ENCODE peak calls at places on chromosome 18, in nine cellular contexts. E is heart right ventricle, B is A549, S is HCT116, W is vagina, F is OCI-LY7, O is heart left ventricle, L is lower lobe of right lung, G is stomach. Y is an unnamed sample.

GRCh38 chr18:79403723-79404566 is 8.2 kb downstream of the NFATC1 start:
- DNase-seq in E (no peak), B (no peak), S (no peak), W (no peak), F (no peak), O (peak; percentile 25), L (peak; percentile 43), G (no peak), Y (no peak)

GRCh38 chr18:9237982-9238381 is 96.6 kb upstream of the TWSG1 start:
- DNase-seq in E (no peak), B (no peak), S (no peak), W (no peak), F (no peak), O (no peak), L (no peak), G (no peak), Y (no peak)

GRCh38 chr18:30527226-30527625 is 515.3 kb downstream of the DSC3 start:
- DNase-seq in E (no peak), B (no peak), S (no peak), W (no peak), F (no peak), O (no peak), L (no peak), G (no peak), Y (no peak)

GRCh38 chr18:45839415-45840395 is 14.2 kb downstream of the SIGLEC15 start:
- DNase-seq in E (no peak), B (no peak), S (peak; percentile 10), W (peak; percentile 78), F (no peak), O (no peak), L (no peak), G (peak; percentile 67), Y (peak; percentile 65)

GRCh38 chr18:11047817-11048216 is 101.6 kb downstream of the PIEZO2 start:
- DNase-seq in E (no peak), B (no peak), S (no peak), W (no peak), F (no peak), O (no peak), L (no peak), G (no peak), Y (no peak)

GRCh38 chr18:6776193-6776592 is 46.7 kb downstream of the ARHGAP28 start:
- DNase-seq in E (no peak), B (no peak), S (no peak), W (no peak), F (no peak), O (no peak), L (no peak), G (no peak), Y (peak; percentile 88)

GRCh38 chr18:49344825-49345224 is 115.6 kb downstream of the DYM start:
- DNase-seq in E (no peak), B (no peak), S (no peak), W (no peak), F (no peak), O (no peak), L (no peak), G (no peak), Y (no peak)

GRCh38 chr18:55405655-55406373 is 182.2 kb downstream of the TCF4 start:
- DNase-seq in E (peak; percentile 82), B (peak; percentile 26), S (no peak), W (no peak), F (no peak), O (peak; percentile 92), L (peak; percentile 51), G (peak; percentile 47), Y (peak; percentile 81)

GRCh38 chr18:63410792-63411191 is 11.5 kb downstream of the VPS4B start:
- DNase-seq in E (no peak), B (no peak), S (no peak), W (no peak), F (no peak), O (no peak), L (no peak), G (no peak), Y (peak; percentile 36)

GRCh38 chr18:79479761-79480161 is 84.0 kb downstream of the NFATC1 start:
- DNase-seq in E (no peak), B (no peak), S (no peak), W (no peak), F (no peak), O (peak; percentile 27), L (peak; percentile 40), G (no peak), Y (no peak)

GRCh38 chr18:40124107-40124506 is 1830.9 kb upstream of the PIK3C3 start:
- DNase-seq in E (no peak), B (no peak), S (no peak), W (no peak), F (no peak), O (no peak), L (no peak), G (no peak), Y (peak; percentile 2)

GRCh38 chr18:46660955-46661749 is 4.1 kb upstream of the LOXHD1 start:
- DNase-seq in E (no peak), B (no peak), S (no peak), W (no peak), F (no peak), O (no peak), L (no peak), G (no peak), Y (no peak)

GRCh38 chr18:21298351-21298750 is 56.3 kb downstream of the GREB1L start:
- DNase-seq in E (no peak), B (no peak), S (no peak), W (no peak), F (no peak), O (no peak), L (no peak), G (no peak), Y (no peak)

GRCh38 chr18:8212893-8213805 is 396.1 kb upstream of the RAB12 start:
- DNase-seq in E (no peak), B (no peak), S (no peak), W (no peak), F (no peak), O (no peak), L (no peak), G (no peak), Y (peak; percentile 48)

GRCh38 chr18:61955644-61956043 is 62.8 kb upstream of the RNF152 start:
- DNase-seq in E (no peak), B (no peak), S (no peak), W (no peak), F (peak; percentile 35), O (no peak), L (no peak), G (no peak), Y (no peak)

DNA sequence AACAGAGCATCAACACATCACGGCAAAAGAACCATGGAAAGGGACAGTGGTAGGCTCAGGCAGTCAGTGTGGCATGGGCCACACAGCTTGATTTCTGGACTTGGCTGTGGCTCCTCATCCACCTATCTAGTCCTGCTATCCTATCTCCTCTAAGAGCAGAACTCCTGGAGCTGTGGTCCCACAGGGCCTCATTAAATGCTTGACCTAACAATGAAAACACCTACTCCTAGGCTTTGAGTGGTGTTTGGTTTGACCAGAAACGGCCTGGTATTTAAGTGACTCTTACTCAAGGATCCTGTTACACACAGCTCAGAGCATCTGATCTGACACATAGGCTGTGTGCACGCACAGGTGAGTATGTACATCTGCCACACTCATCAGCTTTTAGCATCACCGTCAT is 33.6 kb upstream of the SMAD2 start:
- DNase-seq in E (no peak), B (no peak), S (no peak), W (no peak), F (no peak), O (no peak), L (no peak), G (no peak), Y (no peak)
- H3K9me3 ChIP-seq in E (peaks cover 10% of the 10 kb centered on the region), B (no peaks in the 10 kb centered on the region), S (peaks cover 6% of the 10 kb centered on the region), W (peaks cover 8% of the 10 kb centered on the region), F (no peaks in the 10 kb centered on the region), O (peaks cover 14% of the 10 kb centered on the region), L (peaks cover 16% of the 10 kb centered on the region), G (peaks cover 11% of the 10 kb centered on the region), Y (no peaks in the 10 kb centered on the region)

GRCh38 chr18:34957864-34958259 is 83.4 kb upstream of the MAPRE2 start:
- DNase-seq in E (no peak), B (no peak), S (no peak), W (no peak), F (no peak), O (no peak), L (no peak), G (no peak), Y (no peak)

GRCh38 chr18:34956663-34957062 is 84.5 kb upstream of the MAPRE2 start:
- DNase-seq in E (no peak), B (no peak), S (no peak), W (no peak), F (no peak), O (no peak), L (no peak), G (no peak), Y (peak; percentile 21)

GRCh38 chr18:34959211-34959829 is 81.9 kb upstream of the MAPRE2 start:
- DNase-seq in E (no peak), B (no peak), S (no peak), W (no peak), F (no peak), O (no peak), L (no peak), G (no peak), Y (no peak)

GRCh38 chr18:34959989-34960388 is 81.2 kb upstream of the MAPRE2 start:
- DNase-seq in E (no peak), B (no peak), S (no peak), W (no peak), F (no peak), O (no peak), L (no peak), G (no peak), Y (no peak)

DNA sequence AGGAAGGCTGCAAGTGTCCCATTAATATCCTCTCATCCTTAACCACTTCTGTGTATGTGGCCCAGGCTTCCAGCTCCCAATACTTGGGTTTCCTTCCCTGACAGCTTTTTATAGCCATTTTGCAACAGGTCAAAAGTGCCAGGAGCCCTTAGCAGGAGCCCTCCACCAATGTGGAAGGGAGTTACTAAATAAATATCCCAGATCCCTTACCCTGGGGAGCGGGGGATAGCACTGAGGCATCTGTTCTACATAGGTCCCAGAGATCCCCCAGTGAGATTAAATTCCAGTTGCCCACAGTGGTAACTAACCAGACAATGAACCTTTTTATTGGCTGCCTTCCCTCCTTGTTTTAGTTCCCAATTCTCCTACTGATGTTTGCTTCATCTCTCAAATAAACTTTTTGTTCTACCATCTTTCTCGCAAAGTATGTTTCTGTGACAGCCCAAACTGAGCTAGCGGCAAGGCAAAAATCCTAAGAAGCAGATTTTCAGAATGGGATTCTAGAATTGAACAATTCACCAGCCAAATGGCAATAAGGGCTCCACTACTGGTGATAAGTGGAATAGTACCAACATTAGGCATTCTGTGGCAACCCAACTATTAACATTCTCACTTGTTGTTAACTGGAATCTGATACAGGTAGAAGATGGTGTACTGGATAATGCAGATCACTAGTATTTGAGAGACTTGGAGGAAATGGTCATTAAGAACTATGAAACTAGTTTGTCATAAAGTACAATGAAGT is 83.9 kb upstream of the MAPRE2 start:
- DNase-seq in E (no peak), B (no peak), S (no peak), W (no peak), F (no peak), O (peak; percentile 35), L (no peak), G (no peak), Y (no peak)
- TF ChIP-seq CTCF in E (no peak), B (no peak), S (no peak), W (no peak), F (no peak), O (no peak), L (no peak), G (no peak), Y (peak; percentile 6)

GRCh38 chr18:72555983-72556382 is 11.8 kb upstream of the CBLN2 start:
- DNase-seq in E (no peak), B (no peak), S (no peak), W (no peak), F (no peak), O (no peak), L (no peak), G (no peak), Y (no peak)
- H3K9me3 ChIP-seq in E (no peaks in the 10 kb centered on the region), B (no peaks in the 10 kb centered on the region), S (peaks cover 17% of the 10 kb centered on the region), W (no peaks in the 10 kb centered on the region), F (no peaks in the 10 kb centered on the region), O (no peaks in the 10 kb centered on the region), L (no peaks in the 10 kb centered on the region), G (no peaks in the 10 kb centered on the region), Y (no peaks in the 10 kb centered on the region)

GRCh38 chr18:74963820-74964446 is 245.0 kb downstream of the PTGR3 start:
- DNase-seq in E (no peak), B (no peak), S (peak; percentile 33), W (no peak), F (peak; percentile 26), O (peak; percentile 40), L (peak; percentile 59), G (peak; percentile 51), Y (no peak)
- TF ChIP-seq CTCF in E (peak; percentile 46), B (peak; percentile 40), S (peak; percentile 51), W (no peak), F (peak; percentile 65), O (peak; percentile 46), L (peak; percentile 45), G (no peak), Y (peak; percentile 51)